ENCODE peak calls at places on chromosomes 7 and 10, in five cellular contexts. N is amniotic stem cell, I is fibroblast of lung, G is GM03348, H is HEK293T. Q is an unnamed sample.

GRCh38 chr7:57220746-57221145 is 88.5 kb upstream of the ZNF479 start:
- DNase-seq in H (no peak), I (no peak), N (no peak), G (no peak), Q (no peak)

GRCh38 chr10:47176903-47177860 is 122.8 kb upstream of the GDF10 start:
- DNase-seq in N (peak; percentile 41), I (peak; percentile 27), G (peak; percentile 36), H (no peak), Q (peak; percentile 73)

GRCh38 chr7:138935438-138936079 is 45.6 kb downstream of the KIAA1549 start:
- DNase-seq in H (peak; percentile 74), I (peak; percentile 71), G (peak; percentile 85), N (peak; percentile 34), Q (peak; percentile 65)

GRCh38 chr7:123502216-123502615 is 32.2 kb downstream of the IQUB start:
- DNase-seq in I (no peak), G (no peak), H (no peak), N (no peak), Q (no peak)

GRCh38 chr7:11786186-11786585 is 45.8 kb downstream of the THSD7A start:
- DNase-seq in N (no peak), H (peak; percentile 8), I (peak; percentile 2), G (no peak), Q (no peak)

GRCh38 chr7:105916603-105917002 is 40.2 kb upstream of the ATXN7L1 start:
- DNase-seq in I (peak; percentile 48), N (no peak), H (no peak), G (peak; percentile 60), Q (no peak)

GRCh38 chr7:13731643-13732042 is 257.8 kb downstream of the ETV1 start:
- DNase-seq in H (no peak), N (no peak), G (peak; percentile 16), I (peak; percentile 68), Q (no peak)

GRCh38 chr10:29849886-29850285 is 209.5 kb downstream of the JCAD start:
- DNase-seq in I (no peak), G (no peak), H (no peak), N (no peak), Q (no peak)

GRCh38 chr7:105027176-105027853 is 13.3 kb downstream of the KMT2E start:
- DNase-seq in N (no peak), H (no peak), I (no peak), G (no peak), Q (no peak)

GRCh38 chr10:119488675-119489074 is 53.8 kb downstream of the RGS10 start:
- DNase-seq in G (no peak), H (no peak), I (no peak), N (no peak), Q (no peak)

GRCh38 chr10:44334621-44335184 is 50.2 kb downstream of the CXCL12 start:
- DNase-seq in G (peak; percentile 75), I (peak; percentile 78), N (no peak), H (no peak), Q (peak; percentile 44)